ENCODE peak calls at places on chromosomes 4 and X, in five cellular contexts. A, Y, I, R and Q are unnamed samples.

GRCh38 chr4:3873446-3874415 is 107.5 kb downstream of the ADRA2C start:
- DNase-seq in A (peak), Y (no peak), I (peak), R (no peak), Q (peak)

GRCh38 chr4:1775731-1776500 is 17.2 kb upstream of the FGFR3 start:
- DNase-seq in A (peak), Y (no peak), I (no peak), R (no peak), Q (no peak)

GRCh38 chr4:134936014-134936413 is 734.4 kb upstream of the PABPC4L start:
- DNase-seq in A (no peak), Y (no peak), I (no peak), R (no peak), Q (no peak)

GRCh38 chr4:112421911-112422310 is 94.1 kb downstream of the NEUROG2 start:
- DNase-seq in A (no peak), Y (no peak), I (no peak), R (no peak), Q (no peak)

GRCh38 chrX:10582945-10583344 is 37.4 kb downstream of the MID1 start:
- DNase-seq in A (peak), Y (no peak), I (no peak), R (no peak), Q (no peak)

GRCh38 chrX:54452920-54453319 is 12.7 kb downstream of the TSR2 start:
- DNase-seq in A (peak), Y (no peak), I (no peak), R (peak), Q (peak)

GRCh38 chr4:150385606-150386005 is 196.3 kb upstream of the MAB21L2 start:
- DNase-seq in A (no peak), Y (peak), I (no peak), R (peak), Q (peak)

GRCh38 chr4:78645853-78646757 is 94.5 kb downstream of the ANXA3 start:
- DNase-seq in A (peak), Y (no peak), I (peak), R (no peak), Q (no peak)

GRCh38 chrX:68508799-68509198 is 9.9 kb downstream of the YIPF6 start:
- DNase-seq in A (peak), Y (no peak), I (no peak), R (no peak), Q (peak)

GRCh38 chrX:55488268-55488558 is 1.4 kb downstream of the USP51 start:
- DNase-seq in A (no peak), Y (no peak), I (no peak), R (no peak), Q (no peak)

GRCh38 chr4:118224239-118224829 is 128.5 kb downstream of the PRSS12 start:
- DNase-seq in A (peak), Y (peak), I (no peak), R (peak), Q (peak)

GRCh38 chr4:4541040-4541631 is 712 bp downstream of the STX18 start:
- DNase-seq in A (peak), Y (no peak), I (peak), R (peak), Q (peak)

GRCh38 chr4:53596901-53597300 is 5.6 kb upstream of the LNX1 start:
- DNase-seq in A (no peak), Y (no peak), I (no peak), R (no peak), Q (no peak)

GRCh38 chrX:153668423-153669173 is 5.0 kb downstream of the PNCK start:
- DNase-seq in A (no peak), Y (no peak), I (peak), R (no peak), Q (no peak)

GRCh38 chr4:84894621-84895020 is 71.9 kb downstream of the WDFY3 start:
- DNase-seq in A (no peak), Y (no peak), I (no peak), R (no peak), Q (no peak)

GRCh38 chrX:48083212-48083611 is 11.8 kb upstream of the ZNF630 start:
- DNase-seq in A (peak), Y (no peak), I (peak), R (peak), Q (peak)

GRCh38 chrX:30150196-30150895 is 65.0 kb upstream of the MAGEB2 start:
- DNase-seq in A (no peak), Y (no peak), I (no peak), R (no peak), Q (no peak)

GRCh38 chr4:74659576-74660411 is 134.5 kb downstream of the BTC start:
- DNase-seq in A (peak), Y (no peak), I (peak), R (no peak), Q (peak)

GRCh38 chr4:39330353-39330752 is 35.8 kb downstream of the RFC1 start:
- DNase-seq in A (no peak), Y (no peak), I (no peak), R (no peak), Q (no peak)

GRCh38 chr4:54318904-54319303 is 89.8 kb downstream of the PDGFRA start:
- DNase-seq in A (peak), Y (no peak), I (no peak), R (peak), Q (peak)

GRCh38 chr4:86357608-86358007 is 2.2 kb downstream of the MAPK10 start:
- DNase-seq in A (no peak), Y (no peak), I (no peak), R (no peak), Q (no peak)

GRCh38 chr4:164892018-164892417 is 15.0 kb downstream of the APELA start:
- DNase-seq in A (no peak), Y (no peak), I (no peak), R (no peak), Q (no peak)

GRCh38 chrX:107135076-107135964 is 16.7 kb upstream of the RBM41 start:
- DNase-seq in A (peak), Y (no peak), I (peak), R (no peak), Q (no peak)

GRCh38 chrX:110425222-110425621 is 66.6 kb downstream of the RTL9 start:
- DNase-seq in A (no peak), Y (no peak), I (no peak), R (no peak), Q (no peak)

GRCh38 chr4:145936142-145937020 is 2.2 kb downstream of the ZNF827 start:
- DNase-seq in A (peak), Y (peak), I (peak), R (peak), Q (peak)

GRCh38 chr4:5020341-5020740 is 1.1 kb upstream of the CYTL1 start:
- DNase-seq in A (no peak), Y (no peak), I (no peak), R (no peak), Q (no peak)

GRCh38 chrX:143788265-143788664 is 67.7 kb upstream of the SPANXN2 start:
- DNase-seq in A (peak), Y (peak), I (no peak), R (peak), Q (peak)

GRCh38 chr4:113447061-113447460 is 314.5 kb downstream of the CAMK2D start:
- DNase-seq in A (no peak), Y (no peak), I (no peak), R (no peak), Q (no peak)